ENCODE peak calls at places on chromosomes 5 and 9, in four cellular contexts. W is dorsolateral prefrontal cortex, B is sigmoid colon, M is endodermal cell. P is an unnamed sample.
A peak's percentile ranks its signal among the peaks of the same experiment; 100 is the strongest.

GRCh38 chr9:130433168-130433946 is 11.4 kb upstream of the ASS1 start:
- DNase-seq in W (no peak), B (no peak), M (peak; percentile 90), P (no peak)

GRCh38 chr9:115615821-115616665 is 498.1 kb upstream of the TNC start:
- DNase-seq in W (no peak), B (no peak), M (no peak), P (no peak)

GRCh38 chr5:3351581-3352442 is 243.8 kb upstream of the IRX1 start:
- DNase-seq in W (no peak), B (peak; percentile 37), M (peak; percentile 35), P (no peak)

GRCh38 chr9:137417161-137418021 is 5.6 kb downstream of the EXD3 start:
- DNase-seq in W (no peak), B (no peak), M (no peak), P (no peak)

GRCh38 chr5:175170899-175171298 is 273.1 kb downstream of the DRD1 start:
- DNase-seq in W (no peak), B (no peak), M (no peak), P (no peak)

GRCh38 chr5:145483211-145483610 is 351.9 kb downstream of the PRELID2 start:
- DNase-seq in W (no peak), B (no peak), M (no peak), P (no peak)

GRCh38 chr9:120138955-120139354 is 441.0 kb downstream of the CDK5RAP2 start:
- DNase-seq in W (no peak), B (no peak), M (no peak), P (no peak)

GRCh38 chr5:8517461-8517860 is 648.5 kb downstream of the MTRR start:
- DNase-seq in W (no peak), B (no peak), M (peak; percentile 63), P (no peak)

GRCh38 chr9:124040935-124041816 is 29.6 kb downstream of the LHX2 start:
- DNase-seq in W (no peak), B (no peak), M (peak; percentile 88), P (no peak)

GRCh38 chr5:143636951-143637528 is 174.9 kb upstream of the HMHB1 start:
- DNase-seq in W (no peak), B (no peak), M (no peak), P (no peak)

GRCh38 chr9:19057033-19057432 is 7.8 kb downstream of the RRAGA start:
- DNase-seq in W (no peak), B (no peak), M (no peak), P (no peak)

GRCh38 chr5:106307265-106307664 is 1363.5 kb downstream of the EFNA5 start:
- DNase-seq in W (no peak), B (no peak), M (no peak), P (no peak)

GRCh38 chr5:10656176-10656830 is 92.4 kb downstream of the ANKRD33B start:
- DNase-seq in W (no peak), B (peak; percentile 56), M (no peak), P (no peak)

GRCh38 chr5:150674376-150674821 is 13.3 kb downstream of the MYOZ3 start:
- DNase-seq in W (no peak), B (peak; percentile 79), M (peak; percentile 63), P (no peak)

GRCh38 chr9:17422994-17423680 is 155.7 kb upstream of the SH3GL2 start:
- DNase-seq in W (no peak), B (peak; percentile 81), M (no peak), P (no peak)

GRCh38 chr5:126373621-126374416 is 49.4 kb upstream of the GRAMD2B start:
- DNase-seq in W (no peak), B (no peak), M (no peak), P (no peak)

GRCh38 chr5:141915881-141916336 is 7.8 kb upstream of the DELE1 start:
- DNase-seq in W (no peak), B (no peak), M (peak; percentile 82), P (no peak)

GRCh38 chr5:54524082-54524481 is 6.5 kb downstream of the SNX18 start:
- DNase-seq in W (no peak), B (no peak), M (no peak), P (no peak)

GRCh38 chr5:168313596-168314204 is 22.3 kb downstream of the WWC1 start:
- DNase-seq in W (no peak), B (no peak), M (peak; percentile 22), P (no peak)

GRCh38 chr5:17190242-17190778 is 27.1 kb upstream of the BASP1 start:
- DNase-seq in W (no peak), B (peak; percentile 77), M (no peak), P (no peak)

GRCh38 chr9:70874451-70874850 is 247.0 kb downstream of the TRPM3 start:
- DNase-seq in W (no peak), B (no peak), M (no peak), P (no peak)

GRCh38 chr5:149664666-149665415 is 65.3 kb upstream of the PPARGC1B start:
- DNase-seq in W (no peak), B (no peak), M (no peak), P (no peak)

GRCh38 chr5:100444961-100445360 is 90.2 kb upstream of the FAM174A start:
- DNase-seq in W (no peak), B (no peak), M (no peak), P (no peak)

GRCh38 chr9:20553750-20554149 is 68.5 kb downstream of the MLLT3 start:
- DNase-seq in W (no peak), B (no peak), M (no peak), P (no peak)

GRCh38 chr5:136729901-136730355 is 364.6 kb upstream of the TRPC7 start:
- DNase-seq in W (no peak), B (no peak), M (no peak), P (no peak)

GRCh38 chr5:61409568-61409967 is 77.5 kb downstream of the ZSWIM6 start:
- DNase-seq in W (no peak), B (no peak), M (no peak), P (no peak)

GRCh38 chr5:103894882-103895281 is 332.3 kb upstream of the NUDT12 start:
- DNase-seq in W (peak; percentile 74), B (no peak), M (peak; percentile 55), P (no peak)

GRCh38 chr5:163565492-163565891 is 60.1 kb downstream of the MAT2B start:
- DNase-seq in W (no peak), B (no peak), M (peak; percentile 78), P (no peak)

GRCh38 chr5:61334224-61335196 is 2.5 kb downstream of the ZSWIM6 start:
- DNase-seq in W (no peak), B (no peak), M (peak; percentile 48), P (no peak)

GRCh38 chr5:153256-153655 is 38.0 kb upstream of the LRRC14B start:
- DNase-seq in W (no peak), B (no peak), M (no peak), P (no peak)

GRCh38 chr5:18281947-18282557 is 647.8 kb downstream of the TAF11L14 start:
- DNase-seq in W (no peak), B (no peak), M (no peak), P (no peak)

GRCh38 chr5:131640043-131640856 is 5.2 kb upstream of the RAPGEF6 start:
- DNase-seq in W (no peak), B (no peak), M (no peak), P (no peak)

GRCh38 chr5:150489358-150490295 is 18.3 kb upstream of the NDST1 start:
- DNase-seq in W (peak; percentile 85), B (peak; percentile 62), M (peak; percentile 77), P (no peak)

DNA sequence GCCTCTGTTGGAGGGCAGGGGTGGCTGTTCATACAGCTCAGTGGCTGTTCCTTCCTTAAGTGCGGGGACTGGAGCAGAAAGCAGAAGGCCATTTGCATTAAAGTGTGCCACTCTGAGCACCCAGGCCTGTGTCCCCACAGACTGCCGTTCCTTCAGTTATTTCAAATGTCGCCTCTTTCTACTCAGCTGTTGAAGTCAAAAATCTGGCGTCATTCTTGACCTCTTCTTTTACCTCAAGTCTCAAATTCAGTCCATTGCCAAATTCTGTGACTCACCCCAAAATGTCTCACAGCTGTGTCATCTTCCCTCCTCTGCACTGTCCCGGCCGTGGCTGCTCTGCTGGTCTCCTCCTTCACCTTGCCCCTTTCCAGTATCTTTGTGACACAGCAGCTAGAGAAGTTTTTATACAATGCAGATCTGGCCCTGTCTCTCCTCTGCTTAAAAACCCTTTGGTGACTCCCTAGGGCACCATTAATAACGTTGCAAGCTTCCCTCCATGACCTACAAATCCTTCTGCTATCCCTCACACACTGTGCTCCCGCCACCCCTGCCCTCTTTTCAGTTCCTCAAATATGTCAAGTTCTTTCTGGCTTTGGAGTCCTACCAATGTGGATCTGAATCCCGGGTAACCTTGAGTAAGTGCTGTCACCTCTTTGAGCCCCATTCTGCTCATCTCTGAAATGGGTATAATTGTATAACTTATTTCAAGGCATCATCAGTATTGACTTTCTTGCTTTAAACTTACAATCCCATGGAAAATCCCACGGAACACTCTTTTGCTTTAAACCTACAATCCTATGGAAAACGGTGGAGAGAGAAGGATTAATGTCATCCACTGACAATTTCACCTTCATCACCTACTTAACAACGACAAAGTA is 98.3 kb upstream of the BOD1 start:
- DNase-seq in W (no peak), B (no peak), M (no peak), P (no peak)
- H3K27ac ChIP-seq in W (no peak overlapping the region), B (no peak overlapping the region), M (no peak overlapping the region), P (no peak overlapping the region)

GRCh38 chr9:135167356-135167755 is 79.9 kb downstream of the OLFM1 start:
- DNase-seq in W (no peak), B (no peak), M (no peak), P (no peak)
- H3K27me3 ChIP-seq in W (no peaks in the 10 kb centered on the region), B (no peaks in the 10 kb centered on the region), M (no peaks in the 10 kb centered on the region), P (no peaks in the 10 kb centered on the region)

GRCh38 chr9:126472931-126473330 is 140.8 kb upstream of the LMX1B start:
- DNase-seq in W (no peak), B (no peak), M (no peak), P (no peak)
- H3K27ac ChIP-seq in W (peak overlapping the region; percentile 66), B (no peak overlapping the region), M (no peak overlapping the region), P (no peak overlapping the region)

GRCh38 chr9:74500584-74500924 is 3.4 kb downstream of the RORB start:
- DNase-seq in W (no peak), B (no peak), M (peak; percentile 74), P (no peak)
- H3K27me3 ChIP-seq in W (no peaks in the 10 kb centered on the region), B (peaks cover 24% of the 10 kb centered on the region), M (peaks cover 64% of the 10 kb centered on the region), P (peaks cover 22% of the 10 kb centered on the region)

DNA sequence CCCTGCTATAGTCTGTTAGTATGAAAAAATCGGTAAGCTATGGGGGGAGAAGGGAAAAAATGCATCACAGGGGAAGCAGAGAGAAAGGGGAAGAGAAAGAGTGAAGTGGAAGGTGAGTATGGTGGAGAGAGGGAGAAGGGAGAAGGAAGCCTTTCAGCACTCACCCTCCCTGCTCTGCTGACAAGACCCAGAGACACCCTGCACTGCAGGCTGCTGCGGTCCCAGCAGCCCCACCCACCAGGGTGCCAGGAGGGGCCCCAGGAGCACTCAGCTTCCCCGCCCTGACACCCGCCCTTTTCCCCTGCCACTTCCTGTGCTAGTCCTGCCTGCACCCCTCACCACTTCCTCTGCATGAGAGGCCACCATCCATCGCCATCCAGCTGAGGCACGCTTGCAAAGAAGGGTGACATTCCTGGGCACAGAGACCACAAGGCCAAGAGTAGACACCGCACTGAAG is 12.7 kb downstream of the STK10 start:
- DNase-seq in W (no peak), B (peak; percentile 74), M (no peak), P (peak; percentile 96)
- H3K27ac ChIP-seq in W (no peak overlapping the region), B (no peak overlapping the region), M (no peak overlapping the region), P (peak overlapping the region; percentile 71)

P was measured in CD8-positive, alpha-beta memory T cell.